ENCODE peak calls at places on chromosomes 2 and 18, in four cellular contexts. C, G, E and S are unnamed samples.

GRCh38 chr2:158644139-158644538 is 151.0 kb upstream of the DAPL1 start:
- DNase-seq in C (no peak), G (no peak), E (no peak), S (no peak)

GRCh38 chr18:77118256-77119090 is 14.1 kb downstream of the MBP start:
- DNase-seq in C (no peak), G (no peak), E (no peak), S (no peak)

GRCh38 chr2:241191101-241191500 is 2.6 kb downstream of the ANO7 start:
- DNase-seq in C (no peak), G (no peak), E (no peak), S (no peak)

GRCh38 chr2:109410021-109410815 is 203.5 kb downstream of the SEPTIN10 start:
- DNase-seq in C (no peak), G (no peak), E (peak), S (no peak)

GRCh38 chr18:5515007-5515744 is 28.6 kb downstream of the EPB41L3 start:
- DNase-seq in C (no peak), G (no peak), E (no peak), S (no peak)

GRCh38 chr2:156077041-156077735 is 255.3 kb downstream of the NR4A2 start:
- DNase-seq in C (no peak), G (no peak), E (no peak), S (no peak)

GRCh38 chr2:71069376-71069775 is 928 bp downstream of the NAGK start:
- DNase-seq in C (no peak), G (peak), E (no peak), S (no peak)

GRCh38 chr2:179344280-179344961 is 79.8 kb upstream of the SESTD1 start:
- DNase-seq in C (peak), G (no peak), E (no peak), S (no peak)

GRCh38 chr2:231399853-231400667 is 4.5 kb downstream of the B3GNT7 start:
- DNase-seq in C (peak), G (peak), E (no peak), S (no peak)

GRCh38 chr2:48755473-48755872 is at the start of gene LHCGR:
- DNase-seq in C (no peak), G (no peak), E (peak), S (no peak)

GRCh38 chr18:52278191-52278590 is 61.8 kb upstream of the DCC start:
- DNase-seq in C (no peak), G (no peak), E (no peak), S (no peak)

GRCh38 chr2:160039166-160039903 is 23.1 kb downstream of the PLA2R1 start:
- DNase-seq in C (no peak), G (no peak), E (no peak), S (no peak)

GRCh38 chr2:126495189-126495588 is 160.8 kb upstream of the GYPC start:
- DNase-seq in C (no peak), G (no peak), E (no peak), S (no peak)

GRCh38 chr2:121469361-121469760 is 61.3 kb upstream of the RNU4ATAC start:
- DNase-seq in C (no peak), G (no peak), E (no peak), S (no peak)

GRCh38 chr18:2916184-2916583 is 69.4 kb downstream of the EMILIN2 start:
- DNase-seq in C (no peak), G (no peak), E (no peak), S (no peak)

GRCh38 chr2:11466307-11467125 is 555 bp upstream of the E2F6 start:
- DNase-seq in C (no peak), G (no peak), E (no peak), S (no peak)

GRCh38 chr2:8628179-8628869 is 53.5 kb upstream of the ID2 start:
- DNase-seq in C (no peak), G (peak), E (no peak), S (peak)

GRCh38 chr18:7608174-7608550 is 41.0 kb downstream of the PTPRM start:
- DNase-seq in C (no peak), G (no peak), E (no peak), S (no peak)

GRCh38 chr2:113157897-113158753 is 15.6 kb upstream of the PSD4 start:
- DNase-seq in C (no peak), G (no peak), E (no peak), S (no peak)

GRCh38 chr2:88265352-88265960 is 95.3 kb downstream of the THNSL2 start:
- DNase-seq in C (peak), G (peak), E (no peak), S (peak)

GRCh38 chr2:159615187-159615935 is 987 bp downstream of the BAZ2B start:
- DNase-seq in C (peak), G (peak), E (peak), S (peak)

GRCh38 chr2:181197140-181197760 is 216.8 kb downstream of the UBE2E3 start:
- DNase-seq in C (no peak), G (no peak), E (no peak), S (no peak)

GRCh38 chr2:196718394-196718793 is 78.9 kb downstream of the CCDC150 start:
- DNase-seq in C (no peak), G (no peak), E (no peak), S (no peak)

GRCh38 chr2:128986026-128986720 is 667.5 kb upstream of the HS6ST1 start:
- DNase-seq in C (no peak), G (no peak), E (no peak), S (no peak)

GRCh38 chr18:75625966-75626365 is 198.5 kb upstream of the SMIM21 start:
- DNase-seq in C (no peak), G (no peak), E (no peak), S (no peak)

GRCh38 chr2:17303054-17303453 is 215.2 kb downstream of the RAD51AP2 start:
- DNase-seq in C (no peak), G (no peak), E (no peak), S (no peak)

GRCh38 chr2:136086253-136087016 is 31.5 kb downstream of the CXCR4 start:
- DNase-seq in C (no peak), G (no peak), E (no peak), S (no peak)

GRCh38 chr18:730692-731091 is 18.3 kb upstream of the ENOSF1 start:
- DNase-seq in C (no peak), G (no peak), E (no peak), S (no peak)

GRCh38 chr18:40676676-40677075 is 1278.4 kb upstream of the PIK3C3 start:
- DNase-seq in C (no peak), G (no peak), E (no peak), S (no peak)

GRCh38 chr2:10525573-10526265 is 77.6 kb upstream of the ODC1 start:
- DNase-seq in C (no peak), G (no peak), E (no peak), S (no peak)

GRCh38 chr18:48580782-48581181 is 42.0 kb downstream of the CTIF start:
- DNase-seq in C (no peak), G (no peak), E (peak), S (no peak)

GRCh38 chr2:215136669-215137328 is 1.6 kb downstream of the ABCA12 start:
- DNase-seq in C (no peak), G (no peak), E (no peak), S (no peak)

GRCh38 chr2:159285929-159286708 is at the start of gene WDSUB1:
- DNase-seq in C (peak), G (peak), E (peak), S (no peak)

GRCh38 chr18:11149441-11150270 is at the start of gene PIEZO2:
- DNase-seq in C (peak), G (peak), E (peak), S (no peak)

GRCh38 chr18:11148655-11149440 is 521 bp downstream of the PIEZO2 start:
- DNase-seq in C (no peak), G (no peak), E (peak), S (no peak)

GRCh38 chr18:11147371-11147860 is 2.0 kb downstream of the PIEZO2 start:
- DNase-seq in C (no peak), G (no peak), E (peak), S (no peak)

GRCh38 chr18:11147962-11148654 is 1.3 kb downstream of the PIEZO2 start:
- DNase-seq in C (no peak), G (no peak), E (peak), S (no peak)

GRCh38 chr18:11150271-11150615 is 874 bp upstream of the PIEZO2 start:
- DNase-seq in C (no peak), G (no peak), E (peak), S (no peak)
- TF ChIP-seq SP1 in C (no peak), G (no peak), E (peak), S (no peak)

DNA sequence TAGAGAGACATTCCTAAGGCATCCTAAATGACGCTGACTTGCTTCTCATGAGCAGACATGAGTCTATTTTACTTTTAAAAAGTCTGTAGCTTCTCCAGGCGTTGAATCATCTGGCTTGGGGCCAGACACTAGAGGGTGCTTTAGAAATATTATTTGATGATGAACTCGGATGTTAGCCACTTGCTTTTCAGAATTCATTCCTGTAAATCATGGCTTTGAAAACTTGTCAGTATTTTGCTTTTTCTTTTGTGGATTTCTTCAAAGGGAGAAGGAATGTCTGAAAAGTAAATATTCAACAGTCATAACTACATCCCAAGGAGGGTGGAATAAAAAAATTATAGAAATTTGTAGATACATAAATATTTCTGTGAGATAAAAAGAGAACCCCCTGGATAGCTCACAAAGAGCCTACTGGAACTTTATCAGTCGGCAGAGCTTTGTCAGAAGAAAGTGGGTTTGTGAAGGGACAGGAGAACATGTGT is 370.8 kb downstream of the OSR1 start:
- DNase-seq in C (peak), G (no peak), E (no peak), S (peak)
- TF ChIP-seq ATF3 in C (no peak), G (no peak), E (no peak), S (no peak)

GRCh38 chr2:137857871-137858270 is 106.4 kb upstream of the HNMT start:
- DNase-seq in C (no peak), G (no peak), E (no peak), S (no peak)
- TF ChIP-seq SP1 in C (no peak), G (no peak), E (no peak), S (no peak)

GRCh38 chr2:167489307-167489706 is 601.0 kb downstream of the XIRP2 start:
- DNase-seq in C (no peak), G (no peak), E (no peak), S (no peak)

GRCh38 chr2:167492486-167492885 is 604.2 kb downstream of the XIRP2 start:
- DNase-seq in C (no peak), G (no peak), E (no peak), S (no peak)

GRCh38 chr2:167491788-167492187 is 603.5 kb downstream of the XIRP2 start:
- DNase-seq in C (no peak), G (no peak), E (no peak), S (no peak)

GRCh38 chr2:167487728-167488127 is 599.4 kb downstream of the XIRP2 start:
- DNase-seq in C (no peak), G (no peak), E (no peak), S (no peak)

DNA sequence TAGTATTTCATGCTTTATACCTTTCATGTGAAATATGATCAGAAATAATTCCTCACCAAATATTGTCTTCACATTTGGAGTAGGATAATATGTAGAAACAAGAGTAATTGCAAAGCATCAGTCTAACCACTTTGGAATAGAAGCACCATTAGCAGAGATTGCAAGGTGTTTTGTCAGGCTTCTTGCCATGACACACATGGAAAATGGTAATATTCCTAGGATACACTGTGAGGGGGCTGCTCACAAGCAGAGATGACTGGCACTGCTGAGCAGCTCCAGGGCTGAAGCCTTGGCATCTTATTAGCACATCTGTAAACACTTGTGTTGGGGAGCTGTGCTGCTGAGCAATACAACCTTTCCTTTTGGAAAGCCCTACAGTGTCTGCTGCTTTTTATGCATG is 602.1 kb downstream of the XIRP2 start:
- DNase-seq in C (no peak), G (no peak), E (no peak), S (no peak)
- TF ChIP-seq ATF3 in C (no peak), G (no peak), E (no peak), S (no peak)

GRCh38 chr2:236607471-236608307 is 38.1 kb downstream of the ACKR3 start:
- DNase-seq in C (no peak), G (peak), E (no peak), S (no peak)
- TF ChIP-seq SP1 in C (no peak), G (no peak), E (no peak), S (no peak)